ENCODE peak calls at places on chromosomes 13 and 19, in eight cellular contexts. B is BJ; U is adrenal gland; J is RWPE1; L is CD4-positive, alpha-beta T cell; X is HepG2; A is lower leg skin; R is IMR-90. K is an unnamed sample.

GRCh38 chr19:7554990-7555864 is 19.7 kb downstream of the PNPLA6 start:
- DNase-seq in B (no peak), U (no peak), J (peak), L (no peak), X (no peak), A (no peak), R (no peak), K (no peak)

GRCh38 chr19:51224163-51224641 is 678 bp upstream of the CD33 start:
- DNase-seq in B (no peak), U (no peak), J (no peak), L (no peak), X (no peak), A (no peak), R (no peak), K (no peak)

GRCh38 chr13:39616087-39616694 is 13.2 kb upstream of the LHFPL6 start:
- DNase-seq in B (no peak), U (peak), J (peak), L (no peak), X (peak), A (peak), R (peak), K (no peak)

GRCh38 chr13:85140192-85140591 is 659.0 kb downstream of the SLITRK6 start:
- DNase-seq in B (no peak), U (no peak), J (peak), L (no peak), X (no peak), A (no peak), R (no peak), K (no peak)

GRCh38 chr13:24680258-24680920 is at the start of gene ATP12A:
- DNase-seq in B (no peak), U (no peak), J (peak), L (no peak), X (no peak), A (no peak), R (no peak), K (no peak)

GRCh38 chr13:31968473-31968872 is 63.1 kb upstream of the FRY start:
- DNase-seq in B (no peak), U (peak), J (no peak), L (no peak), X (no peak), A (no peak), R (no peak), K (peak)

GRCh38 chr19:16883518-16883917 is 5.3 kb upstream of the F2RL3 start:
- DNase-seq in B (no peak), U (no peak), J (peak), L (no peak), X (no peak), A (no peak), R (no peak), K (no peak)

GRCh38 chr19:41175825-41176734 is 16.9 kb upstream of the CYP2S1 start:
- DNase-seq in B (peak), U (peak), J (peak), L (peak), X (peak), A (peak), R (peak), K (peak)

GRCh38 chr13:111854403-111854802 is 212.5 kb upstream of the SOX1 start:
- DNase-seq in B (no peak), U (no peak), J (no peak), L (no peak), X (no peak), A (no peak), R (no peak), K (no peak)

GRCh38 chr19:19746286-19747213 is 13.6 kb upstream of the ZNF14 start:
- DNase-seq in B (no peak), U (no peak), J (no peak), L (no peak), X (no peak), A (no peak), R (no peak), K (no peak)

GRCh38 chr19:32750441-32751055 is 31.0 kb downstream of the TDRD12 start:
- DNase-seq in B (no peak), U (no peak), J (no peak), L (no peak), X (no peak), A (no peak), R (no peak), K (no peak)

GRCh38 chr13:44816701-44817684 is 172.3 kb downstream of the NUFIP1 start:
- DNase-seq in B (no peak), U (no peak), J (peak), L (no peak), X (no peak), A (no peak), R (peak), K (no peak)

GRCh38 chr13:50617134-50617721 is 226.3 kb downstream of the DLEU7 start:
- DNase-seq in B (peak), U (no peak), J (peak), L (no peak), X (no peak), A (no peak), R (peak), K (no peak)

GRCh38 chr13:109105899-109106298 is 476.5 kb downstream of the MYO16 start:
- DNase-seq in B (no peak), U (no peak), J (no peak), L (no peak), X (no peak), A (no peak), R (peak), K (no peak)

GRCh38 chr13:76503756-76504155 is 382.4 kb downstream of the KCTD12 start:
- DNase-seq in B (no peak), U (no peak), J (no peak), L (no peak), X (no peak), A (no peak), R (no peak), K (no peak)

GRCh38 chr13:111937763-111938375 is 129.1 kb upstream of the SOX1 start:
- DNase-seq in B (no peak), U (no peak), J (peak), L (no peak), X (no peak), A (no peak), R (no peak), K (no peak)

GRCh38 chr19:5154129-5154798 is 185.4 kb downstream of the KDM4B start:
- DNase-seq in B (no peak), U (no peak), J (no peak), L (no peak), X (peak), A (no peak), R (no peak), K (no peak)

GRCh38 chr19:41871573-41872383 is 5.3 kb upstream of the CD79A start:
- DNase-seq in B (no peak), U (no peak), J (no peak), L (peak), X (no peak), A (no peak), R (no peak), K (no peak)

GRCh38 chr19:39539519-39540332 is at the start of gene EID2:
- DNase-seq in B (peak), U (peak), J (peak), L (peak), X (peak), A (peak), R (peak), K (peak)

GRCh38 chr13:67554296-67554695 is 324.2 kb upstream of the PCDH9 start:
- DNase-seq in B (no peak), U (no peak), J (no peak), L (no peak), X (no peak), A (no peak), R (peak), K (no peak)

GRCh38 chr19:37817180-37817911 is 38.0 kb upstream of the ZNF573 start:
- DNase-seq in B (no peak), U (peak), J (peak), L (peak), X (no peak), A (peak), R (peak), K (no peak)

GRCh38 chr19:56217039-56217949 is 15.2 kb downstream of the ZSCAN5C start:
- DNase-seq in B (no peak), U (peak), J (peak), L (no peak), X (no peak), A (peak), R (peak), K (no peak)

GRCh38 chr19:2625434-2625833 is 77.1 kb downstream of the GNG7 start:
- DNase-seq in B (no peak), U (peak), J (no peak), L (no peak), X (no peak), A (peak), R (no peak), K (peak)

GRCh38 chr19:2623743-2624142 is 78.8 kb downstream of the GNG7 start:
- DNase-seq in B (no peak), U (no peak), J (no peak), L (no peak), X (no peak), A (no peak), R (no peak), K (no peak)

GRCh38 chr19:2627855-2628254 is 74.6 kb downstream of the GNG7 start:
- DNase-seq in B (no peak), U (no peak), J (no peak), L (no peak), X (no peak), A (no peak), R (peak), K (peak)

GRCh38 chr19:2627319-2627829 is 75.1 kb downstream of the GNG7 start:
- DNase-seq in B (peak), U (peak), J (peak), L (no peak), X (peak), A (peak), R (peak), K (peak)

GRCh38 chr19:2624537-2625091 is 77.9 kb downstream of the GNG7 start:
- DNase-seq in B (no peak), U (peak), J (no peak), L (no peak), X (peak), A (no peak), R (no peak), K (peak)
- TF ChIP-seq CTCF in B (no peak), U (no peak), J (no peak), L (no peak), X (no peak), A (no peak), R (no peak), K (no peak)

GRCh38 chr13:98769736-98770135 is 17.3 kb upstream of the SLC15A1 start:
- DNase-seq in B (no peak), U (no peak), J (no peak), L (no peak), X (no peak), A (no peak), R (no peak), K (no peak)
- TF ChIP-seq CTCF in B (no peak), U (no peak), J (no peak), L (no peak), X (no peak), A (no peak), R (no peak), K (no peak)

GRCh38 chr13:27339299-27339698 is 68.7 kb downstream of the RASL11A start:
- DNase-seq in B (no peak), U (no peak), J (peak), L (no peak), X (peak), A (no peak), R (peak), K (no peak)
- TF ChIP-seq CTCF in B (peak), U (peak), J (peak), L (peak), X (peak), A (no peak), R (peak), K (peak)

GRCh38 chr13:89361909-89362308 is 1690.7 kb downstream of the SLITRK5 start:
- DNase-seq in B (no peak), U (no peak), J (no peak), L (no peak), X (no peak), A (no peak), R (peak), K (no peak)
- TF ChIP-seq CTCF in B (no peak), U (peak), J (no peak), L (no peak), X (no peak), A (no peak), R (no peak), K (no peak)

GRCh38 chr19:3968556-3969434 is 2.1 kb downstream of the DAPK3 start:
- DNase-seq in B (peak), U (peak), J (peak), L (no peak), X (peak), A (peak), R (peak), K (no peak)

GRCh38 chr19:3970808-3971598 is at the start of gene DAPK3:
- DNase-seq in B (peak), U (peak), J (peak), L (peak), X (peak), A (peak), R (peak), K (peak)

GRCh38 chr19:3970313-3970807 is 539 bp downstream of the DAPK3 start:
- DNase-seq in B (no peak), U (no peak), J (no peak), L (no peak), X (no peak), A (peak), R (no peak), K (no peak)

GRCh38 chr19:3966051-3967017 is 4.6 kb downstream of the DAPK3 start:
- DNase-seq in B (no peak), U (no peak), J (no peak), L (no peak), X (no peak), A (no peak), R (no peak), K (no peak)

GRCh38 chr19:3969435-3970312 is 1.2 kb downstream of the DAPK3 start:
- DNase-seq in B (no peak), U (no peak), J (peak), L (no peak), X (peak), A (peak), R (peak), K (no peak)
- TF ChIP-seq CTCF in B (peak), U (no peak), J (no peak), L (no peak), X (peak), A (no peak), R (peak), K (no peak)

GRCh38 chr13:113456116-113456702 is 2.9 kb upstream of the ADPRHL1 start:
- DNase-seq in B (no peak), U (no peak), J (no peak), L (no peak), X (no peak), A (no peak), R (no peak), K (no peak)

GRCh38 chr13:113460599-113460998 is 7.3 kb upstream of the ADPRHL1 start:
- DNase-seq in B (no peak), U (no peak), J (no peak), L (no peak), X (no peak), A (no peak), R (no peak), K (no peak)

GRCh38 chr13:113457510-113457909 is 4.2 kb upstream of the ADPRHL1 start:
- DNase-seq in B (no peak), U (no peak), J (no peak), L (no peak), X (no peak), A (no peak), R (no peak), K (no peak)

GRCh38 chr13:113460064-113460555 is 6.8 kb upstream of the ADPRHL1 start:
- DNase-seq in B (no peak), U (no peak), J (no peak), L (no peak), X (no peak), A (no peak), R (no peak), K (no peak)

GRCh38 chr13:113458218-113459065 is 5.2 kb upstream of the ADPRHL1 start:
- DNase-seq in B (no peak), U (no peak), J (no peak), L (no peak), X (peak), A (no peak), R (peak), K (no peak)
- TF ChIP-seq CTCF in B (peak), U (peak), J (peak), L (peak), X (peak), A (no peak), R (peak), K (peak)

K was measured in CD14-positive monocyte.